ENCODE peak calls at places on chromosomes 6 and 20, in six cellular contexts. One of them, this sample, is unnamed.

GRCh38 chr20:14148042-14148441 is 152.7 kb downstream of the MACROD2 start:
- DNase-seq in GM23248: peak
- DNase-seq in PC-3: no peak
- DNase-seq in SK-N-SH: no peak
- DNase-seq in HCT116: no peak
- DNase-seq in MM.1S: no peak
- DNase-seq in this sample: no peak

GRCh38 chr6:112480551-112480950 is 133.4 kb downstream of the RFPL4B start:
- DNase-seq in PC-3: peak
- DNase-seq in HCT116: no peak
- DNase-seq in MM.1S: no peak
- DNase-seq in SK-N-SH: no peak
- DNase-seq in GM23248: peak
- DNase-seq in this sample: no peak

GRCh38 chr6:168447282-168447681 is 6.3 kb downstream of the SMOC2 start:
- DNase-seq in PC-3: no peak
- DNase-seq in SK-N-SH: no peak
- DNase-seq in MM.1S: peak
- DNase-seq in GM23248: no peak
- DNase-seq in HCT116: no peak
- DNase-seq in this sample: no peak

GRCh38 chr6:17865798-17866725 is 121.4 kb downstream of the KIF13A start:
- DNase-seq in HCT116: peak
- DNase-seq in PC-3: peak
- DNase-seq in MM.1S: no peak
- DNase-seq in GM23248: peak
- DNase-seq in SK-N-SH: no peak
- DNase-seq in this sample: no peak

GRCh38 chr6:16949696-16950095 is 152.2 kb upstream of the STMND1 start:
- DNase-seq in MM.1S: no peak
- DNase-seq in GM23248: peak
- DNase-seq in PC-3: no peak
- DNase-seq in HCT116: no peak
- DNase-seq in SK-N-SH: no peak
- DNase-seq in this sample: no peak

GRCh38 chr20:59805266-59805665 is 128.2 kb downstream of the SYCP2 start:
- DNase-seq in HCT116: no peak
- DNase-seq in SK-N-SH: peak
- DNase-seq in MM.1S: no peak
- DNase-seq in GM23248: no peak
- DNase-seq in PC-3: no peak
- DNase-seq in this sample: no peak

GRCh38 chr20:42795399-42795798 is 394.3 kb downstream of the PTPRT start:
- DNase-seq in HCT116: no peak
- DNase-seq in PC-3: no peak
- DNase-seq in SK-N-SH: no peak
- DNase-seq in GM23248: no peak
- DNase-seq in MM.1S: no peak
- DNase-seq in this sample: no peak

GRCh38 chr6:82571431-82571830 is 207.8 kb downstream of the TPBG start:
- DNase-seq in MM.1S: no peak
- DNase-seq in PC-3: no peak
- DNase-seq in SK-N-SH: no peak
- DNase-seq in GM23248: no peak
- DNase-seq in HCT116: no peak
- DNase-seq in this sample: peak

GRCh38 chr6:35503534-35503933 is 6.7 kb upstream of the TEAD3 start:
- DNase-seq in HCT116: no peak
- DNase-seq in GM23248: no peak
- DNase-seq in SK-N-SH: no peak
- DNase-seq in PC-3: no peak
- DNase-seq in MM.1S: no peak
- DNase-seq in this sample: no peak

GRCh38 chr6:66599541-66599940 is 892.5 kb upstream of the EYS start:
- DNase-seq in GM23248: no peak
- DNase-seq in PC-3: peak
- DNase-seq in HCT116: no peak
- DNase-seq in SK-N-SH: no peak
- DNase-seq in MM.1S: no peak
- DNase-seq in this sample: no peak

GRCh38 chr6:35377002-35377401 is 34.6 kb downstream of the PPARD start:
- DNase-seq in GM23248: no peak
- DNase-seq in MM.1S: no peak
- DNase-seq in PC-3: no peak
- DNase-seq in SK-N-SH: no peak
- DNase-seq in HCT116: no peak
- DNase-seq in this sample: no peak

GRCh38 chr6:50851269-50851847 is 32.7 kb downstream of the TFAP2B start:
- DNase-seq in SK-N-SH: no peak
- DNase-seq in GM23248: no peak
- DNase-seq in MM.1S: no peak
- DNase-seq in HCT116: no peak
- DNase-seq in PC-3: no peak
- DNase-seq in this sample: peak

GRCh38 chr6:46044876-46045617 is 29.4 kb upstream of the CLIC5 start:
- DNase-seq in MM.1S: no peak
- DNase-seq in PC-3: peak
- DNase-seq in GM23248: peak
- DNase-seq in HCT116: peak
- DNase-seq in SK-N-SH: no peak
- DNase-seq in this sample: no peak

GRCh38 chr20:57080796-57081195 is 185.6 kb downstream of the BMP7 start:
- DNase-seq in PC-3: peak
- DNase-seq in HCT116: no peak
- DNase-seq in SK-N-SH: no peak
- DNase-seq in GM23248: peak
- DNase-seq in MM.1S: no peak
- DNase-seq in this sample: no peak

GRCh38 chr20:50477260-50477659 is 32.9 kb upstream of the PTPN1 start:
- DNase-seq in SK-N-SH: no peak
- DNase-seq in HCT116: no peak
- DNase-seq in MM.1S: no peak
- DNase-seq in GM23248: no peak
- DNase-seq in PC-3: no peak
- DNase-seq in this sample: no peak

GRCh38 chr20:7010584-7010983 is 243.1 kb downstream of the BMP2 start:
- DNase-seq in HCT116: no peak
- DNase-seq in GM23248: peak
- DNase-seq in MM.1S: no peak
- DNase-seq in SK-N-SH: no peak
- DNase-seq in PC-3: no peak
- DNase-seq in this sample: no peak

GRCh38 chr6:90297124-90297865 is 652 bp upstream of the BACH2 start:
- DNase-seq in SK-N-SH: peak
- DNase-seq in MM.1S: no peak
- DNase-seq in PC-3: no peak
- DNase-seq in GM23248: no peak
- DNase-seq in HCT116: no peak
- DNase-seq in this sample: peak

GRCh38 chr20:7392551-7392950 is 547.7 kb downstream of the HAO1 start:
- DNase-seq in SK-N-SH: no peak
- DNase-seq in PC-3: no peak
- DNase-seq in MM.1S: no peak
- DNase-seq in GM23248: peak
- DNase-seq in HCT116: no peak
- DNase-seq in this sample: no peak

GRCh38 chr6:102398788-102399390 is 1005.4 kb downstream of the GRIK2 start:
- DNase-seq in HCT116: no peak
- DNase-seq in PC-3: no peak
- DNase-seq in MM.1S: no peak
- DNase-seq in GM23248: no peak
- DNase-seq in SK-N-SH: no peak
- DNase-seq in this sample: no peak

GRCh38 chr20:58019027-58019849 is 209.2 kb downstream of the ANKRD60 start:
- DNase-seq in HCT116: no peak
- DNase-seq in GM23248: peak
- DNase-seq in SK-N-SH: no peak
- DNase-seq in MM.1S: no peak
- DNase-seq in PC-3: peak
- DNase-seq in this sample: no peak

GRCh38 chr20:46268662-46269061 is 39.6 kb downstream of the CDH22 start:
- DNase-seq in GM23248: no peak
- DNase-seq in MM.1S: no peak
- DNase-seq in PC-3: no peak
- DNase-seq in SK-N-SH: no peak
- DNase-seq in HCT116: no peak
- DNase-seq in this sample: no peak

DNA sequence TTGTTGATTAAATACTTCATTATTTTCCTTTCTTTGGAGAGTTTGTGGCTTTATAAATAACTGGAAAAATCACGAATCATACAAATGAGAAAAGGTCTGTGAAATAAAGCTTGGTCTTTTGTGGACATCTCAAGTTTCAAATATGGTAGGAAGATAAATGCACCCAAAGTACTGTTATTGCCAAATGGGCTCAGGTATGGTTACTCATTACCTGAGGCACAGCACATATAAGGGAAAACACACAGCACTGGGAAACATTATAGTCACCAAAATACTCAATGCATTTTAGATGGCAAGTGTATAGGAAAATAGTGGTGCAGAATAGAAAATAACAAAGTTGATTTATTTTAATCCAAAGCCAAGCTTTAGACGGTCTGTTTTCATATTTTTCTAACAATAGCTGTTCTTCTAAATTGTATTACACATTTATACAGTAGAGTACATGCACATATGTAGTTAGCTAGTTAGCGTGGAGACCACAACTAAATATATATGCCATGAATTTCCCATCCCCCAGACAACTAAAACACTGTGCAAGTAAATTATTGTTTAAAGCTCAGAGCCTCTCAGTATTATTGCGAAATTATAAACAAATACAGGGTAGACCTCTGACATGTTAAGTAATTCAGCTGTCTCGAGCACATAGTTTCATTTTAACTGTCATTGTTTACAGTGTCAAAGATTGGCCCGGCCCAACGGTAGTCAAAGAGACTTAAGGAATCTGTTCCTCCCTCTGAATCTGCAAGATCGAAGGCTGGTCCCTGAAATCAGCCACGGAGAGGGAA is 335.9 kb downstream of the SYNE1 start:
- DNase-seq in MM.1S: no peak
- DNase-seq in GM23248: no peak
- DNase-seq in SK-N-SH: no peak
- DNase-seq in HCT116: no peak
- DNase-seq in PC-3: no peak
- DNase-seq in this sample: no peak
- TF ChIP-seq EZH2phosphoT487 in MM.1S: no peak
- TF ChIP-seq EZH2phosphoT487 in GM23248: no peak
- TF ChIP-seq EZH2phosphoT487 in SK-N-SH: no peak
- TF ChIP-seq EZH2phosphoT487 in HCT116: no peak
- TF ChIP-seq EZH2phosphoT487 in PC-3: no peak
- TF ChIP-seq EZH2phosphoT487 in this sample: no peak

DNA sequence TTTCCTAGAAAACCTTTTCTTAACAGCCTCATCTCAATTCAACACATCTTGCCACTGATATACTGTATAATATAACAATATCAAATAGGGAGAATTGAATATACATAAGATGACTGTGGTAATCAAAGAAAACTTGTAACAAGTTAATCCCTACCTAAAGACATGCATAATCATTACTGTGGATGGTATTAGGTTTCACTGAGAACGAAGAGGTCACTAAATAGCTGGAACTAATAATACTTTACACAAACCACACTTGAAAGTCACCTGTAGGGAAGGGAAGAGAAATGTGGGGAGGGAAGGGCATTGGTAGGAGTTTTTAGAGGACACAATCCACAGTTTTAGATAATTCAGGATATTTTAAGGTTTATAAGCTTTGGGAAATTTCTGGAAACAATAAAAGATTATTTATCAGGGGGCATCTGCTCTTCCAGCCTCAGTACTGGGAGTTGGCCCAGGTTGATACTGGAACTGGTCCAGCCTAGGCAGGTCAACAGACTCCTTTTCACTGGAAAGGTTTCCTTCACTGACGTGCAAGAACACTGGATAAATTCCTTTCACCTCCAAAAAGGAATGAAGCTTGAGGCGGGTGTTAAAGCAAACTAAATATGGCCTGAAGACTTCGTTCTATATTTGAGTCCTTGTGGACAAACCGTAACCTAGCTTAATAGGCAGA is 44.0 kb downstream of the MAP7 start:
- DNase-seq in HCT116: no peak
- DNase-seq in MM.1S: no peak
- DNase-seq in PC-3: no peak
- DNase-seq in SK-N-SH: no peak
- DNase-seq in GM23248: no peak
- DNase-seq in this sample: no peak
- H3K9ac ChIP-seq in HCT116: no peak
- H3K9ac ChIP-seq in MM.1S: no peak
- H3K9ac ChIP-seq in PC-3: no peak
- H3K9ac ChIP-seq in SK-N-SH: no peak
- H3K9ac ChIP-seq in GM23248: no peak
- H3K9ac ChIP-seq in this sample: no peak

GRCh38 chr20:20457392-20458126 is 89.7 kb downstream of the INSM1 start:
- DNase-seq in HCT116: no peak
- DNase-seq in MM.1S: no peak
- DNase-seq in GM23248: peak
- DNase-seq in SK-N-SH: no peak
- DNase-seq in PC-3: peak
- DNase-seq in this sample: no peak
- TF ChIP-seq EZH2phosphoT487 in HCT116: no peak
- TF ChIP-seq EZH2phosphoT487 in MM.1S: no peak
- TF ChIP-seq EZH2phosphoT487 in GM23248: no peak
- TF ChIP-seq EZH2phosphoT487 in SK-N-SH: no peak
- TF ChIP-seq EZH2phosphoT487 in PC-3: no peak
- TF ChIP-seq EZH2phosphoT487 in this sample: no peak

GRCh38 chr20:32480361-32481199 is 104.6 kb downstream of the NOL4L start:
- DNase-seq in HCT116: no peak
- DNase-seq in SK-N-SH: no peak
- DNase-seq in PC-3: no peak
- DNase-seq in MM.1S: no peak
- DNase-seq in GM23248: no peak
- DNase-seq in this sample: peak
- H3K9ac ChIP-seq in HCT116: no peak
- H3K9ac ChIP-seq in SK-N-SH: no peak
- H3K9ac ChIP-seq in PC-3: no peak
- H3K9ac ChIP-seq in MM.1S: no peak
- H3K9ac ChIP-seq in GM23248: no peak
- H3K9ac ChIP-seq in this sample: no peak

DNA sequence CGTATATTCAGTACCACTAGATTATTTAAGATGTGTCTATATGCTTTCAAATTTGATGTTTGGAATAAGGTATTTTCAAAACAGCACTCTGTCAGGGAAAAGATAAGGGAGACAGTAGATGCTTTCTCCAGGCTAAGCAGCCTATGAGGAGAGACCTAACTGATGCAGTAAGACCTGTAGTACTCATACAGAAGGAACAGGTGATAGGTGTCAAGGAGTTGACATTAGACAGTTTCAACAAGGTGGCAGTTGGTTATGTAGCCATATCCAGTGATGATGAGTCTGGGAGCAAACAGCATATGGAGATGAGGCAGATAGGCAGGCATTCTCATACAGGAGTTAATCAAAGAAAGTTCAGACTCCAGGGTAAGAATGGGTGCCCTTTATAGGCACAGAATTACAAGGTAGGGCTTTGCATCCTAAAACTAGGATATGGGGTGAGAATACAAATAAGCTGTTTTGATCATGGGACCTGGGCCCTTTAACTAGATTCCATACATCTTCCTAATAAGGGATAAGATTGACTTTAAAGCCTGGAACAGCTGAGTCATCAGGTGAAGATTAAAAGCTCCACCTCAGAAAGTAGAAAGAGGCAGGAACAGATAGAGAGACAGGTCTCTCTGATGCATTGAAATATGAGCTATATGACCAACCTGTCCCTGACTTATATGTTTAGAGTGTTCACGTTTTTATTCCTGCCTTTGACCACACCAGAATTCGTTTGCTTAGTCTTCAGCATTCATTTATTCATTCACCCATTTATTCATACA is 7.9 kb downstream of the RSPH4A start:
- DNase-seq in SK-N-SH: no peak
- DNase-seq in HCT116: peak
- DNase-seq in MM.1S: no peak
- DNase-seq in GM23248: peak
- DNase-seq in PC-3: peak
- DNase-seq in this sample: no peak
- TF ChIP-seq EZH2phosphoT487 in SK-N-SH: no peak
- TF ChIP-seq EZH2phosphoT487 in HCT116: no peak
- TF ChIP-seq EZH2phosphoT487 in MM.1S: no peak
- TF ChIP-seq EZH2phosphoT487 in GM23248: no peak
- TF ChIP-seq EZH2phosphoT487 in PC-3: no peak
- TF ChIP-seq EZH2phosphoT487 in this sample: no peak

This sample was measured in neural progenitor cell.